ENCODE peak calls at places on chromosomes 6 and 20, in ten cellular contexts. One of them, this sample, is unnamed.

GRCh38 chr6:14964901-14965300 is 281.0 kb upstream of the JARID2 start:
- DNase-seq in adrenal gland: no peak
- DNase-seq in skeletal muscle cell: no peak
- DNase-seq in A549: no peak
- DNase-seq in sciatic nerve: no peak
- DNase-seq in stimulated activated CD4-positive, alpha-beta T cell treated with anti-CD3 and anti-CD28 coated beads, Interleukin-15, amount 100 ng/mL, for 1 hour: no peak
- DNase-seq in COR-L47: no peak
- DNase-seq in activated CD4-positive, alpha-beta T cell treated with anti-CD3 and anti-CD28 coated beads for 1 hour: no peak
- DNase-seq in germinal center: no peak
- DNase-seq in bronchial epithelial cell: no peak
- DNase-seq in this sample: no peak

GRCh38 chr6:74598473-74599393 is 607.1 kb downstream of the COL12A1 start:
- DNase-seq in adrenal gland: no peak
- DNase-seq in skeletal muscle cell: no peak
- DNase-seq in A549: peak; percentile 10
- DNase-seq in sciatic nerve: no peak
- DNase-seq in stimulated activated CD4-positive, alpha-beta T cell treated with anti-CD3 and anti-CD28 coated beads, Interleukin-15, amount 100 ng/mL, for 1 hour: no peak
- DNase-seq in COR-L47: no peak
- DNase-seq in activated CD4-positive, alpha-beta T cell treated with anti-CD3 and anti-CD28 coated beads for 1 hour: no peak
- DNase-seq in germinal center: no peak
- DNase-seq in bronchial epithelial cell: peak; percentile 93
- DNase-seq in this sample: no peak

GRCh38 chr6:100899202-100899601 is 18.1 kb upstream of the ASCC3 start:
- DNase-seq in adrenal gland: no peak
- DNase-seq in skeletal muscle cell: no peak
- DNase-seq in A549: no peak
- DNase-seq in sciatic nerve: no peak
- DNase-seq in stimulated activated CD4-positive, alpha-beta T cell treated with anti-CD3 and anti-CD28 coated beads, Interleukin-15, amount 100 ng/mL, for 1 hour: no peak
- DNase-seq in COR-L47: no peak
- DNase-seq in activated CD4-positive, alpha-beta T cell treated with anti-CD3 and anti-CD28 coated beads for 1 hour: no peak
- DNase-seq in germinal center: no peak
- DNase-seq in bronchial epithelial cell: no peak
- DNase-seq in this sample: no peak

GRCh38 chr6:42046491-42047219 is 3.7 kb upstream of the TAF8 start:
- DNase-seq in adrenal gland: no peak
- DNase-seq in skeletal muscle cell: peak; percentile 53
- DNase-seq in A549: no peak
- DNase-seq in sciatic nerve: no peak
- DNase-seq in stimulated activated CD4-positive, alpha-beta T cell treated with anti-CD3 and anti-CD28 coated beads, Interleukin-15, amount 100 ng/mL, for 1 hour: no peak
- DNase-seq in COR-L47: no peak
- DNase-seq in activated CD4-positive, alpha-beta T cell treated with anti-CD3 and anti-CD28 coated beads for 1 hour: no peak
- DNase-seq in germinal center: no peak
- DNase-seq in bronchial epithelial cell: no peak
- DNase-seq in this sample: no peak

GRCh38 chr6:165580139-165580538 is 82.9 kb downstream of the PDE10A start:
- DNase-seq in adrenal gland: no peak
- DNase-seq in skeletal muscle cell: no peak
- DNase-seq in A549: no peak
- DNase-seq in sciatic nerve: no peak
- DNase-seq in stimulated activated CD4-positive, alpha-beta T cell treated with anti-CD3 and anti-CD28 coated beads, Interleukin-15, amount 100 ng/mL, for 1 hour: no peak
- DNase-seq in COR-L47: no peak
- DNase-seq in activated CD4-positive, alpha-beta T cell treated with anti-CD3 and anti-CD28 coated beads for 1 hour: no peak
- DNase-seq in germinal center: no peak
- DNase-seq in bronchial epithelial cell: peak; percentile 65
- DNase-seq in this sample: no peak

GRCh38 chr6:24720131-24720603 is 1.2 kb upstream of the C6orf62 start:
- DNase-seq in adrenal gland: peak; percentile 59
- DNase-seq in skeletal muscle cell: no peak
- DNase-seq in A549: peak; percentile 11
- DNase-seq in sciatic nerve: peak; percentile 71
- DNase-seq in stimulated activated CD4-positive, alpha-beta T cell treated with anti-CD3 and anti-CD28 coated beads, Interleukin-15, amount 100 ng/mL, for 1 hour: peak; percentile 74
- DNase-seq in COR-L47: peak; percentile 12
- DNase-seq in activated CD4-positive, alpha-beta T cell treated with anti-CD3 and anti-CD28 coated beads for 1 hour: peak; percentile 76
- DNase-seq in germinal center: peak; percentile 68
- DNase-seq in bronchial epithelial cell: no peak
- DNase-seq in this sample: peak; percentile 27

GRCh38 chr20:35319206-35320197 is 27.3 kb upstream of the FAM83C start:
- DNase-seq in adrenal gland: no peak
- DNase-seq in skeletal muscle cell: peak; percentile 48
- DNase-seq in A549: peak; percentile 52
- DNase-seq in sciatic nerve: no peak
- DNase-seq in stimulated activated CD4-positive, alpha-beta T cell treated with anti-CD3 and anti-CD28 coated beads, Interleukin-15, amount 100 ng/mL, for 1 hour: no peak
- DNase-seq in COR-L47: peak; percentile 7
- DNase-seq in activated CD4-positive, alpha-beta T cell treated with anti-CD3 and anti-CD28 coated beads for 1 hour: no peak
- DNase-seq in germinal center: no peak
- DNase-seq in bronchial epithelial cell: peak; percentile 65
- DNase-seq in this sample: no peak

GRCh38 chr6:147040041-147040440 is 164.2 kb upstream of the STXBP5 start:
- DNase-seq in adrenal gland: no peak
- DNase-seq in skeletal muscle cell: no peak
- DNase-seq in A549: no peak
- DNase-seq in sciatic nerve: no peak
- DNase-seq in stimulated activated CD4-positive, alpha-beta T cell treated with anti-CD3 and anti-CD28 coated beads, Interleukin-15, amount 100 ng/mL, for 1 hour: no peak
- DNase-seq in COR-L47: no peak
- DNase-seq in activated CD4-positive, alpha-beta T cell treated with anti-CD3 and anti-CD28 coated beads for 1 hour: no peak
- DNase-seq in germinal center: no peak
- DNase-seq in bronchial epithelial cell: no peak
- DNase-seq in this sample: no peak

GRCh38 chr6:170269873-170270541 is 20.9 kb downstream of the DLL1 start:
- DNase-seq in adrenal gland: no peak
- DNase-seq in skeletal muscle cell: peak; percentile 33
- DNase-seq in A549: no peak
- DNase-seq in sciatic nerve: no peak
- DNase-seq in stimulated activated CD4-positive, alpha-beta T cell treated with anti-CD3 and anti-CD28 coated beads, Interleukin-15, amount 100 ng/mL, for 1 hour: no peak
- DNase-seq in COR-L47: no peak
- DNase-seq in activated CD4-positive, alpha-beta T cell treated with anti-CD3 and anti-CD28 coated beads for 1 hour: no peak
- DNase-seq in germinal center: no peak
- DNase-seq in bronchial epithelial cell: no peak
- DNase-seq in this sample: no peak

GRCh38 chr6:9224539-9224938 is 789.2 kb upstream of the SLC35B3 start:
- DNase-seq in adrenal gland: no peak
- DNase-seq in skeletal muscle cell: no peak
- DNase-seq in A549: no peak
- DNase-seq in sciatic nerve: no peak
- DNase-seq in stimulated activated CD4-positive, alpha-beta T cell treated with anti-CD3 and anti-CD28 coated beads, Interleukin-15, amount 100 ng/mL, for 1 hour: no peak
- DNase-seq in COR-L47: no peak
- DNase-seq in activated CD4-positive, alpha-beta T cell treated with anti-CD3 and anti-CD28 coated beads for 1 hour: no peak
- DNase-seq in germinal center: no peak
- DNase-seq in bronchial epithelial cell: peak; percentile 65
- DNase-seq in this sample: no peak

GRCh38 chr6:161963634-161964244 is 689.9 kb upstream of the AGPAT4 start:
- DNase-seq in adrenal gland: no peak
- DNase-seq in skeletal muscle cell: no peak
- DNase-seq in A549: no peak
- DNase-seq in sciatic nerve: no peak
- DNase-seq in stimulated activated CD4-positive, alpha-beta T cell treated with anti-CD3 and anti-CD28 coated beads, Interleukin-15, amount 100 ng/mL, for 1 hour: no peak
- DNase-seq in COR-L47: no peak
- DNase-seq in activated CD4-positive, alpha-beta T cell treated with anti-CD3 and anti-CD28 coated beads for 1 hour: no peak
- DNase-seq in germinal center: no peak
- DNase-seq in bronchial epithelial cell: no peak
- DNase-seq in this sample: no peak

GRCh38 chr20:2042400-2042799 is 48.5 kb upstream of the PDYN start:
- DNase-seq in adrenal gland: no peak
- DNase-seq in skeletal muscle cell: peak; percentile 12
- DNase-seq in A549: no peak
- DNase-seq in sciatic nerve: no peak
- DNase-seq in stimulated activated CD4-positive, alpha-beta T cell treated with anti-CD3 and anti-CD28 coated beads, Interleukin-15, amount 100 ng/mL, for 1 hour: no peak
- DNase-seq in COR-L47: no peak
- DNase-seq in activated CD4-positive, alpha-beta T cell treated with anti-CD3 and anti-CD28 coated beads for 1 hour: no peak
- DNase-seq in germinal center: no peak
- DNase-seq in bronchial epithelial cell: peak; percentile 63
- DNase-seq in this sample: no peak

GRCh38 chr20:43954704-43955243 is 40.1 kb downstream of the TOX2 start:
- DNase-seq in adrenal gland: no peak
- DNase-seq in skeletal muscle cell: no peak
- DNase-seq in A549: no peak
- DNase-seq in sciatic nerve: no peak
- DNase-seq in stimulated activated CD4-positive, alpha-beta T cell treated with anti-CD3 and anti-CD28 coated beads, Interleukin-15, amount 100 ng/mL, for 1 hour: no peak
- DNase-seq in COR-L47: no peak
- DNase-seq in activated CD4-positive, alpha-beta T cell treated with anti-CD3 and anti-CD28 coated beads for 1 hour: no peak
- DNase-seq in germinal center: no peak
- DNase-seq in bronchial epithelial cell: no peak
- DNase-seq in this sample: no peak

GRCh38 chr6:167404385-167405049 is 79.6 kb downstream of the TTLL2 start:
- DNase-seq in adrenal gland: no peak
- DNase-seq in skeletal muscle cell: no peak
- DNase-seq in A549: no peak
- DNase-seq in sciatic nerve: no peak
- DNase-seq in stimulated activated CD4-positive, alpha-beta T cell treated with anti-CD3 and anti-CD28 coated beads, Interleukin-15, amount 100 ng/mL, for 1 hour: no peak
- DNase-seq in COR-L47: no peak
- DNase-seq in activated CD4-positive, alpha-beta T cell treated with anti-CD3 and anti-CD28 coated beads for 1 hour: no peak
- DNase-seq in germinal center: no peak
- DNase-seq in bronchial epithelial cell: no peak
- DNase-seq in this sample: no peak

GRCh38 chr20:62236674-62236996 is 1.7 kb upstream of the OSBPL2 start:
- DNase-seq in adrenal gland: no peak
- DNase-seq in skeletal muscle cell: no peak
- DNase-seq in A549: no peak
- DNase-seq in sciatic nerve: no peak
- DNase-seq in stimulated activated CD4-positive, alpha-beta T cell treated with anti-CD3 and anti-CD28 coated beads, Interleukin-15, amount 100 ng/mL, for 1 hour: no peak
- DNase-seq in COR-L47: no peak
- DNase-seq in activated CD4-positive, alpha-beta T cell treated with anti-CD3 and anti-CD28 coated beads for 1 hour: no peak
- DNase-seq in germinal center: no peak
- DNase-seq in bronchial epithelial cell: no peak
- DNase-seq in this sample: no peak

GRCh38 chr6:128047989-128048388 is 147.1 kb upstream of the THEMIS start:
- DNase-seq in adrenal gland: no peak
- DNase-seq in skeletal muscle cell: no peak
- DNase-seq in A549: no peak
- DNase-seq in sciatic nerve: no peak
- DNase-seq in stimulated activated CD4-positive, alpha-beta T cell treated with anti-CD3 and anti-CD28 coated beads, Interleukin-15, amount 100 ng/mL, for 1 hour: no peak
- DNase-seq in COR-L47: no peak
- DNase-seq in activated CD4-positive, alpha-beta T cell treated with anti-CD3 and anti-CD28 coated beads for 1 hour: no peak
- DNase-seq in germinal center: no peak
- DNase-seq in bronchial epithelial cell: no peak
- DNase-seq in this sample: no peak

GRCh38 chr6:70700922-70701876 is 33.5 kb downstream of the SMAP1 start:
- DNase-seq in adrenal gland: peak; percentile 17
- DNase-seq in skeletal muscle cell: no peak
- DNase-seq in A549: no peak
- DNase-seq in sciatic nerve: no peak
- DNase-seq in stimulated activated CD4-positive, alpha-beta T cell treated with anti-CD3 and anti-CD28 coated beads, Interleukin-15, amount 100 ng/mL, for 1 hour: no peak
- DNase-seq in COR-L47: no peak
- DNase-seq in activated CD4-positive, alpha-beta T cell treated with anti-CD3 and anti-CD28 coated beads for 1 hour: no peak
- DNase-seq in germinal center: no peak
- DNase-seq in bronchial epithelial cell: no peak
- DNase-seq in this sample: no peak

GRCh38 chr20:12079490-12079889 is 161.8 kb downstream of the BTBD3 start:
- DNase-seq in adrenal gland: no peak
- DNase-seq in skeletal muscle cell: no peak
- DNase-seq in A549: no peak
- DNase-seq in sciatic nerve: no peak
- DNase-seq in stimulated activated CD4-positive, alpha-beta T cell treated with anti-CD3 and anti-CD28 coated beads, Interleukin-15, amount 100 ng/mL, for 1 hour: no peak
- DNase-seq in COR-L47: no peak
- DNase-seq in activated CD4-positive, alpha-beta T cell treated with anti-CD3 and anti-CD28 coated beads for 1 hour: no peak
- DNase-seq in germinal center: no peak
- DNase-seq in bronchial epithelial cell: no peak
- DNase-seq in this sample: no peak

GRCh38 chr6:107611060-107611824 is 121.3 kb downstream of the SOBP start:
- DNase-seq in adrenal gland: no peak
- DNase-seq in skeletal muscle cell: no peak
- DNase-seq in A549: no peak
- DNase-seq in sciatic nerve: no peak
- DNase-seq in stimulated activated CD4-positive, alpha-beta T cell treated with anti-CD3 and anti-CD28 coated beads, Interleukin-15, amount 100 ng/mL, for 1 hour: no peak
- DNase-seq in COR-L47: no peak
- DNase-seq in activated CD4-positive, alpha-beta T cell treated with anti-CD3 and anti-CD28 coated beads for 1 hour: no peak
- DNase-seq in germinal center: no peak
- DNase-seq in bronchial epithelial cell: no peak
- DNase-seq in this sample: no peak

GRCh38 chr6:110878751-110879539 is 4.4 kb downstream of the AMD1 start:
- DNase-seq in adrenal gland: no peak
- DNase-seq in skeletal muscle cell: no peak
- DNase-seq in A549: peak; percentile 38
- DNase-seq in sciatic nerve: peak; percentile 65
- DNase-seq in stimulated activated CD4-positive, alpha-beta T cell treated with anti-CD3 and anti-CD28 coated beads, Interleukin-15, amount 100 ng/mL, for 1 hour: no peak
- DNase-seq in COR-L47: peak; percentile 5
- DNase-seq in activated CD4-positive, alpha-beta T cell treated with anti-CD3 and anti-CD28 coated beads for 1 hour: no peak
- DNase-seq in germinal center: peak; percentile 46
- DNase-seq in bronchial epithelial cell: peak; percentile 30
- DNase-seq in this sample: peak; percentile 43

GRCh38 chr6:131924881-131925474 is 26.2 kb downstream of the CCN2 start:
- DNase-seq in adrenal gland: no peak
- DNase-seq in skeletal muscle cell: no peak
- DNase-seq in A549: peak; percentile 27
- DNase-seq in sciatic nerve: no peak
- DNase-seq in stimulated activated CD4-positive, alpha-beta T cell treated with anti-CD3 and anti-CD28 coated beads, Interleukin-15, amount 100 ng/mL, for 1 hour: no peak
- DNase-seq in COR-L47: peak; percentile 32
- DNase-seq in activated CD4-positive, alpha-beta T cell treated with anti-CD3 and anti-CD28 coated beads for 1 hour: no peak
- DNase-seq in germinal center: peak; percentile 33
- DNase-seq in bronchial epithelial cell: peak; percentile 53
- DNase-seq in this sample: no peak

This sample was measured in posterior cingulate gyrus.